ENCODE peak calls at places on chromosomes 3 and 15, in five cellular contexts. Q, T, O, S and A are unnamed samples.
A peak's percentile ranks its signal among the peaks of the same experiment; 100 is the strongest.

GRCh38 chr15:60727260-60727659 is 248.3 kb upstream of the ICE2 start:
- DNase-seq in T (no peak), O (no peak), Q (no peak), S (no peak), A (no peak)

GRCh38 chr3:145015243-145015642 is 1043.6 kb downstream of the DIPK2A start:
- DNase-seq in T (no peak), S (no peak), O (no peak), Q (no peak), A (no peak)

GRCh38 chr3:38843898-38844297 is 27.9 kb upstream of the SCN10A start:
- DNase-seq in T (no peak), O (no peak), S (no peak), Q (no peak), A (no peak)

GRCh38 chr3:114569186-114569585 is 275.4 kb downstream of the TIGIT start:
- DNase-seq in Q (no peak), S (no peak), O (no peak), T (no peak), A (no peak)

GRCh38 chr15:58438111-58438510 is 6.3 kb downstream of the LIPC start:
- DNase-seq in Q (no peak), T (no peak), S (no peak), O (no peak), A (no peak)

GRCh38 chr3:192253138-192253537 is 474.2 kb downstream of the FGF12 start:
- DNase-seq in Q (no peak), T (no peak), S (no peak), O (no peak), A (no peak)

GRCh38 chr3:65974505-65974904 is 64.2 kb downstream of the MAGI1 start:
- DNase-seq in T (no peak), O (no peak), Q (no peak), S (no peak), A (no peak)

GRCh38 chr15:83848315-83849050 is 194.6 kb downstream of the ADAMTSL3 start:
- DNase-seq in S (no peak), O (no peak), Q (no peak), T (no peak), A (no peak)

GRCh38 chr15:90580086-90580485 is 50.4 kb downstream of the CRTC3 start:
- DNase-seq in S (no peak), T (no peak), O (no peak), Q (no peak), A (no peak)

GRCh38 chr15:64251121-64251520 is 88.3 kb upstream of the PPIB start:
- DNase-seq in Q (no peak), O (no peak), S (no peak), T (no peak), A (no peak)

GRCh38 chr3:43390255-43390588 is 103.9 kb downstream of the SNRK start:
- DNase-seq in O (no peak), Q (no peak), S (no peak), T (peak; percentile 91), A (no peak)

GRCh38 chr15:73989001-73989798 is 2.9 kb downstream of the STOML1 start:
- DNase-seq in O (no peak), S (no peak), Q (no peak), T (no peak), A (no peak)

GRCh38 chr3:122962149-122962548 is 65.4 kb downstream of the SEMA5B start:
- DNase-seq in S (no peak), Q (no peak), T (no peak), O (no peak), A (no peak)

GRCh38 chr3:179181993-179182551 is 33.9 kb downstream of the PIK3CA start:
- DNase-seq in T (no peak), S (no peak), Q (no peak), O (no peak), A (no peak)

GRCh38 chr3:106184540-106185457 is 316.0 kb upstream of the CBLB start:
- DNase-seq in T (no peak), S (no peak), Q (no peak), O (no peak), A (no peak)

GRCh38 chr3:71010731-71011455 is 572.6 kb downstream of the FOXP1 start:
- DNase-seq in Q (no peak), O (no peak), S (no peak), T (no peak), A (no peak)

GRCh38 chr15:38389924-38390542 is 63.9 kb upstream of the FAM98B start:
- DNase-seq in O (peak; percentile 84), T (peak; percentile 78), Q (peak; percentile 77), S (no peak), A (peak; percentile 58)

GRCh38 chr15:69533504-69533903 is 80.9 kb downstream of the RPLP1 start:
- DNase-seq in T (no peak), Q (no peak), O (no peak), S (no peak), A (no peak)

GRCh38 chr3:182829761-182830405 is 36.6 kb downstream of the ATP11B start:
- DNase-seq in T (no peak), O (no peak), Q (no peak), S (no peak), A (no peak)

DNA sequence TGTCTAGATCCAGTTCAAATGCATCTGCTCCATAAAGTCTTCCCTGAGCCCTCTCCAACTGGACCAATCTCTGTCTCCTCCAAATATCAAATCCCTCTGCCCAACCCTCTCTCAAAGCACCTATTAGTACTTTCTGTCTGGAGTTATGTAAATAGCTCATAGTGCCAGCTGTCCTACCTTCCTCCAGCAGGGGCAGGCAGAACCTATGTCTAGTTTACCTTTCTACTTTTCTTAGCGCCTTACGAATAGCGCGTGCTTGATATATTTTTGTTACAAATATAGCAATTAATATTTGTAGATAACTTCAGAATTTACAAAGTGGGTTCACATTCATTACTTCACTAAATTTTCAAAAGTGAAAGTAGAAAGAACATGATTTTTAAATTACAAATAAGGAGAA is 14.0 kb upstream of the CCDC80 start:
- DNase-seq in O (no peak), S (no peak), T (no peak), Q (no peak), A (no peak)
- TF ChIP-seq CTCF in O (no peak), S (no peak), T (no peak), Q (no peak), A (no peak)

GRCh38 chr15:98889930-98890695 is 117.5 kb downstream of the PGPEP1L start:
- DNase-seq in Q (no peak), T (no peak), S (no peak), O (no peak), A (no peak)
- TF ChIP-seq POLR2A in Q (no peak), T (no peak), S (no peak), O (no peak), A (no peak)

GRCh38 chr15:52261498-52262242 is 33.9 kb downstream of the MYO5C start:
- DNase-seq in O (peak; percentile 65), T (peak; percentile 79), Q (peak; percentile 61), S (no peak), A (peak; percentile 89)
- TF ChIP-seq CTCF in O (no peak), T (peak; percentile 21), Q (no peak), S (no peak), A (no peak)

GRCh38 chr3:50321146-50321843 is 1.2 kb downstream of the HYAL2 start:
- DNase-seq in Q (peak; percentile 91), S (peak; percentile 95), O (peak; percentile 92), T (peak; percentile 91), A (peak; percentile 86)
- TF ChIP-seq POLR2A in Q (no peak), S (no peak), O (no peak), T (peak; percentile 42), A (no peak)